ENCODE peak calls at places on chromosome 12, in four cellular contexts. S is tibial nerve, H is mesendoderm, Z is neural progenitor cell. M is an unnamed sample.

GRCh38 chr12:92784356-92784755 is 81.6 kb downstream of the PLEKHG7 start:
- DNase-seq in S (no peak), H (no peak), Z (no peak), M (no peak)

GRCh38 chr12:26274441-26275312 is 79.3 kb downstream of the SSPN start:
- DNase-seq in S (peak; percentile 74), H (peak; percentile 96), Z (peak; percentile 24), M (peak; percentile 100)

GRCh38 chr12:3218150-3218845 is 141.1 kb downstream of the TSPAN9 start:
- DNase-seq in S (peak; percentile 67), H (no peak), Z (no peak), M (no peak)

GRCh38 chr12:56488041-56488955 is at the start of gene GLS2:
- DNase-seq in S (peak; percentile 37), H (peak; percentile 81), Z (peak; percentile 79), M (peak; percentile 56)

GRCh38 chr12:48022180-48022521 is 17.9 kb upstream of the COL2A1 start:
- DNase-seq in S (no peak), H (no peak), Z (no peak), M (no peak)

GRCh38 chr12:114241973-114242434 is 163.9 kb downstream of the TBX5 start:
- DNase-seq in S (no peak), H (peak; percentile 65), Z (no peak), M (no peak)

GRCh38 chr12:58424735-58425379 is 483.5 kb downstream of the ATP23 start:
- DNase-seq in S (no peak), H (no peak), Z (no peak), M (no peak)

GRCh38 chr12:113055594-113056380 is 743 bp upstream of the DTX1 start:
- DNase-seq in S (no peak), H (no peak), Z (no peak), M (no peak)

GRCh38 chr12:49827351-49828099 is 688 bp downstream of the NCKAP5L start:
- DNase-seq in S (peak; percentile 35), H (peak; percentile 92), Z (peak; percentile 89), M (no peak)

GRCh38 chr12:19849208-19849607 is 409.9 kb downstream of the AEBP2 start:
- DNase-seq in S (no peak), H (no peak), Z (no peak), M (no peak)

GRCh38 chr12:57518920-57519757 is 1.2 kb downstream of the DDIT3 start:
- DNase-seq in S (no peak), H (peak; percentile 85), Z (no peak), M (no peak)

GRCh38 chr12:124727244-124727673 is 136.4 kb downstream of the SCARB1 start:
- DNase-seq in S (peak; percentile 55), H (no peak), Z (no peak), M (no peak)

GRCh38 chr12:43309845-43310405 is 242.1 kb downstream of the ADAMTS20 start:
- DNase-seq in S (no peak), H (no peak), Z (no peak), M (no peak)

GRCh38 chr12:112970391-112970790 is 7.9 kb upstream of the OAS2 start:
- DNase-seq in S (no peak), H (no peak), Z (no peak), M (no peak)

GRCh38 chr12:116248930-116249329 is 28.6 kb downstream of the MED13L start:
- DNase-seq in S (no peak), H (no peak), Z (no peak), M (no peak)

GRCh38 chr12:6849976-6850560 is 1.0 kb downstream of the CDCA3 start:
- DNase-seq in S (no peak), H (no peak), Z (no peak), M (no peak)
- H3K4me1 ChIP-seq in S (no peaks in the 10 kb centered on the region), H (peaks cover 6% of the 10 kb centered on the region), Z (peaks cover 19% of the 10 kb centered on the region), M (peaks cover 15% of the 10 kb centered on the region)

GRCh38 chr12:130452546-130452945 is 114.9 kb downstream of the PIWIL1 start:
- DNase-seq in S (no peak), H (no peak), Z (no peak), M (no peak)
- H3K27me3 ChIP-seq in S (no peaks in the 10 kb centered on the region), H (no peaks in the 10 kb centered on the region), Z (no peaks in the 10 kb centered on the region), M (peaks cover 6% of the 10 kb centered on the region)

DNA sequence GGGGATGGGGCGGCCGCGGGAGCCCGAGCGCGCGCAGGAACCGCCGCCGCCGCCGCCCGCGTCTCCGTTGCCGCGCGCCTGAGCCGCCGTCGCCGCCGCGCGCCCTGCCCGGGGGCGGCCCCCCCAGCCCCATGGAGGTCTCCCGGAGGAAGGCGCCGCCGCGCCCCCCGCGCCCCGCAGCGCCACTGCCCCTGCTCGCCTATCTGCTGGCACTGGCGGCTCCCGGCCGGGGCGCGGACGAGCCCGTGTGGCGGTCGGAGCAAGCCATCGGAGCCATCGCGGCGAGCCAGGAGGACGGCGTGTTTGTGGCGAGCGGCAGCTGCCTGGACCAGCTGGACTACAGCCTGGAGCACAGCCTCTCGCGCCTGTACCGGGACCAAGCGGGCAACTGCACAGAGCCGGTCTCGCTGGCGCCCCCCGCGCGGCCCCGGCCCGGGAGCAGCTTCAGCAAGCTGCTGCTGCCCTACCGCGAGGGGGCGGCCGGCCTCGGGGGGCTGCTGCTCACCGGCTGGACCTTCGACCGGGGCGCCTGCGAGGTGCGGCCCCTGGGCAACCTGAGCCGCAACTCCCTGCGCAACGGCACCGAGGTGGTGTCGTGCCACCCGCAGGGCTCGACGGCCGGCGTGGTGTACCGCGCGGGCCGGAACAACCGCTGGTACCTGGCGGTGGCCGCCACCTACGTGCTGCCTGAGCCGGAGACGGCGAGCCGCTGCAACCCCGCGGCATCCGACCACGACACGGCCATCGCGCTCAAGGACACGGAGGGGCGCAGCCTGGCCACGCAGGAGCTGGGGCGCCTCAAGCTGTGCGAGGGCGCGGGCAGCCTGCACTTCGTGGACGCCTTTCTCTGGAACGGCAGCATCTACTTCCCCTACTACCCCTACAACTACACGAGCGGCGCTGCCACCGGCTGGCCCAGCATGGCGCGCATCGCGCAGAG is 734 bp downstream of the PLXNC1 start:
- DNase-seq in S (no peak), H (peak; percentile 70), Z (peak; percentile 78), M (no peak)
- H3K4me1 ChIP-seq in S (no peaks in the 10 kb centered on the region), H (no peaks in the 10 kb centered on the region), Z (peaks cover 10% of the 10 kb centered on the region), M (no peaks in the 10 kb centered on the region)

DNA sequence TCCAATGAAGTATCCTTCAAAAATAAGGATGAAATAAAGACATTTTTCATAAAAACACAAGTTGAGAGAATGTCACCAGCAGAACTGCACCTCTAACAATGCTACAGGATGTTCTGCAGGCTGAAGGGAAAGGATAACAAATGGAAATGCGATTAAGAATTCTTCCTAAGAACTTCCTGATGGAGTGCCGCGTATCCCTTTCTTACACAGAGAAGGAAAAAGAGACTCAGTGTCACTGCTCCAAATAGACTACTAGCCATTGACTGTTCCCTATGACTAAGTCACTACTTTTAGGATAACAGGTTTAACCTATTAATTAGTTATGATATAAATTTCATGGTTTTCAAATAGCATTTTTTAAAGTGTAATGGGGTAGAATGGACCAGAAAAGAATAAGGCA is 3.2 kb downstream of the ANO2 start:
- DNase-seq in S (no peak), H (no peak), Z (no peak), M (no peak)
- H3K27me3 ChIP-seq in S (no peaks in the 10 kb centered on the region), H (peaks cover 2% of the 10 kb centered on the region), Z (peaks cover 28% of the 10 kb centered on the region), M (peaks cover 6% of the 10 kb centered on the region)

M was measured in Panc1.